ENCODE peak calls at places on chromosomes 7 and 10, in seven cellular contexts. F is breast epithelium, C is hepatocyte, R is heart right ventricle, D is gastrocnemius medialis, N is heart left ventricle, G is small intestine. V is an unnamed sample.

GRCh38 chr7:81484266-81484665 is 285.6 kb downstream of the HGF start:
- DNase-seq in F (no peak), C (peak; percentile 55), R (peak; percentile 30), D (peak; percentile 19), N (peak; percentile 72), G (no peak), V (peak; percentile 40)

GRCh38 chr7:6705959-6706665 is 635 bp downstream of the ZNF12 start:
- DNase-seq in F (no peak), C (peak; percentile 66), R (peak; percentile 39), D (peak; percentile 12), N (peak; percentile 17), G (peak; percentile 29), V (peak; percentile 84)

GRCh38 chr10:34766811-34767516 is 48.1 kb downstream of the PARD3 start:
- DNase-seq in F (no peak), C (no peak), R (no peak), D (no peak), N (no peak), G (peak; percentile 31), V (no peak)

GRCh38 chr10:63887026-63887589 is 365.9 kb downstream of the REEP3 start:
- DNase-seq in F (no peak), C (no peak), R (no peak), D (no peak), N (no peak), G (no peak), V (no peak)

GRCh38 chr10:81882011-81882410 is 7.0 kb downstream of the NRG3 start:
- DNase-seq in F (no peak), C (no peak), R (no peak), D (no peak), N (no peak), G (no peak), V (no peak)

GRCh38 chr7:123241809-123242208 is 42.0 kb upstream of the SLC13A1 start:
- DNase-seq in F (no peak), C (no peak), R (no peak), D (no peak), N (no peak), G (no peak), V (no peak)

GRCh38 chr10:117226813-117227451 is 14.0 kb upstream of the SLC18A2 start:
- DNase-seq in F (no peak), C (peak; percentile 66), R (no peak), D (no peak), N (no peak), G (peak; percentile 45), V (no peak)

GRCh38 chr10:132265878-132266496 is 41.8 kb downstream of the STK32C start:
- DNase-seq in F (no peak), C (no peak), R (no peak), D (no peak), N (no peak), G (no peak), V (no peak)

GRCh38 chr10:118045842-118046490 is 775 bp downstream of the RAB11FIP2 start:
- DNase-seq in F (peak; percentile 51), C (peak; percentile 35), R (no peak), D (peak; percentile 59), N (peak; percentile 38), G (peak; percentile 32), V (no peak)

DNA sequence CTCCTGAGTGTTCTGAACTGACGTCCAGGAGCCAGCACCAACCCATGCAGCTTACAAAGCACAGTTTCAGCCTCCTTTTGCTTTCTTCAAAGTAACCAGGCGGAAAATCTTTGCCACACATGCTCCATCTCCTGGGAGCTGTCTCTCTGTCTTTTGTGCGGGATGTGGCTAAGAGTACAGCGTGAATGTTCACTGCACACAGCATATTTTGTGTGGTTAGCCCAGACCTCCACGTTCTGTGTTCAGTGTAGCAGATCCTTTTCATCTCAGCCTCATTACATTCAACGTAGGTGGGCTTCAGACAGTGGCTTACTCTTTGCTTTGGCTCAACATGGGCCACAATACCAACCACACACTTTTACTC is 200.8 kb downstream of the TNS3 start:
- DNase-seq in F (no peak), C (no peak), R (no peak), D (no peak), N (no peak), G (no peak), V (no peak)
- H3K27ac ChIP-seq in F (no peak overlapping the region), C (peak overlapping the region; percentile 93), R (peak overlapping the region; percentile 79), D (no peak overlapping the region), N (no peak overlapping the region), G (peak overlapping the region; percentile 88), V (no peak overlapping the region)

DNA sequence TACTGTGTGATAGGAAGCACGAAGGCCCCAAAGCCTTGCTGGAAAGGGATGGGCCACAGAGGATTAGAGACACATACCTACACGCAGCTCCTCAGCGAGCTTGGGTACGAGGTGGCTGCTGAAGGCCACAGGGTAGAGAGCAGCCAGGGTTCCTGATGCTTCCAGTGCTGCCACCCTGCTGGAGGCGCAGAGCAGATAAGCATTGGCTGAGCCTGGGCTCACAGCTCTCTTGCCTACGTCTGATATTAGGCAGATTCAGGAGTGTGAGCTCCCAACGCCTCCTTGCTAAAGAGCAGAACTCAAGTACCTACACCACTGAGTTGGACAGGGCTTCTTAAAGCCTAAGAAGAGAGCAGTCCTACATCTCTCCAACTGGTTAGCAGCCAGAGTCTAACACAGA is 20.0 kb downstream of the ZDHHC16 start:
- DNase-seq in F (no peak), C (no peak), R (no peak), D (no peak), N (no peak), G (no peak), V (no peak)
- H3K36me3 ChIP-seq in F (peaks cover 7% of the 10 kb centered on the region), C (no peaks in the 10 kb centered on the region), R (peaks cover 100% of the 10 kb centered on the region), D (peaks cover 99% of the 10 kb centered on the region), N (peaks cover 99% of the 10 kb centered on the region), G (peaks cover 30% of the 10 kb centered on the region), V (peaks cover 99% of the 10 kb centered on the region)

GRCh38 chr10:131086511-131086910 is 225.0 kb downstream of the TCERG1L start:
- DNase-seq in F (no peak), C (no peak), R (no peak), D (no peak), N (no peak), G (no peak), V (no peak)
- H3K27me3 ChIP-seq in F (peaks cover 4% of the 10 kb centered on the region), C (no peaks in the 10 kb centered on the region), R (peaks cover 4% of the 10 kb centered on the region), D (no peaks in the 10 kb centered on the region), N (no peaks in the 10 kb centered on the region), G (no peaks in the 10 kb centered on the region), V (no peaks in the 10 kb centered on the region)

DNA sequence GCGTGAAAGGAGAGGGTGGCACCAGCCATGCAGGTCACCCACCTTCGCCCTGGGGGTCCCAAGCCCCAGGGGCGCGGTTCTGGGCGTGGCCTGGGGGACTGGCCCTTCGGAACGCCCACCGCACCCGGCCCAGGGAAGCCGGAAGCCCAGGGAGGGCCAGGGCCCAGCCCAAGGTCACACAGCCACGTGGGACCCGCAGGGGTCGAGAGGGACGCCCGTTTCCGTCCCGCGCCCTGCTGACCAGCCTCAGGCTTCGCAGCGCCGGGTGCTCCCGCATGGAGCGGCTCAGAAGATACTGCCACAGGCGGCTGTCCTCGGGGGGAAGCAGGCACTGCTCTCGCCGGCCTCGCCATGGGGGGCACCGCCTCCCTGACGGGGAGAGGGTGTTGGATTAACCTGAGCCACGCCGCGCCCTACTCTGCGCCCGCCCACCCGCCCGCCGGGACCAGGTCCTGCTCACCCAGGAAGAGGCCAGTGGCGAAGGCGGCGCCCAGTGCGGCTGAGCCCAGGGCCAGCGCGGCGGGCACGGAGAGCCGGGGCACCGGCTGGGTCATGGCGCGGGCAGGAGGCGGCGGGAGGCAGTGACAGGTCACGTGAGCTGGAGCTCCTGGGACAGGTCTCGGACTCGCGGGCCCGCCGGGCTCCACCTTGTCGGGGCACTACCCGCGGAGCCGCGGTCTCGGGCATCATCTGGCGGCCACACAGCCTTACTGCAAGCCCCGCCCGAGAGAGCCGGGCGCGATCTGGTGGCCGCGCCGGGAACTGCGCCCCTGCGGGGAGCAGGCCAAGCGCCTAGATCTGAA is at the start of gene COMTD1:
- DNase-seq in F (peak; percentile 95), C (peak; percentile 97), R (peak; percentile 94), D (peak; percentile 96), N (peak; percentile 91), G (peak; percentile 95), V (peak; percentile 100)
- H3K27ac ChIP-seq in F (peak within 1 kb of the TSS; percentile 84), C (peak within 1 kb of the TSS; percentile 78), R (peak within 1 kb of the TSS; percentile 92), D (peak within 1 kb of the TSS; percentile 93), N (peak within 1 kb of the TSS; percentile 68), G (peak within 1 kb of the TSS; percentile 100), V (peak within 1 kb of the TSS; percentile 75)

V was measured in left lung.